ENCODE peak calls at places on chromosome 12, in ten cellular contexts. S is cardiac muscle cell; B is pancreas; L is HepG2; P is effector memory CD4-positive, alpha-beta T cell; Q is GM06990; V is aorta; N is psoas muscle; M is tibial nerve; I is thoracic aorta. X is an unnamed sample.

GRCh38 chr12:69239922-69240624 is 704 bp downstream of the CPSF6 start:
- DNase-seq in V (peak; percentile 71), N (peak; percentile 52), Q (peak; percentile 68), S (peak; percentile 68), L (no peak), B (peak; percentile 75), P (peak; percentile 35), I (no peak), M (peak; percentile 17), X (peak; percentile 54)

GRCh38 chr12:125172231-125172850 is 107.1 kb downstream of the AACS start:
- DNase-seq in N (no peak), P (no peak), S (peak; percentile 37), Q (no peak), I (no peak), M (no peak), V (no peak), B (no peak), L (no peak), X (no peak)

GRCh38 chr12:113040722-113041168 is 15.8 kb upstream of the DTX1 start:
- DNase-seq in V (peak; percentile 81), I (peak; percentile 38), L (peak; percentile 32), Q (no peak), P (no peak), N (peak; percentile 76), S (no peak), M (peak; percentile 54), B (no peak), X (peak; percentile 83)

GRCh38 chr12:25550186-25550585 is 2.9 kb downstream of the LMNTD1 start:
- DNase-seq in N (no peak), B (no peak), S (no peak), V (no peak), I (no peak), L (no peak), M (no peak), Q (no peak), P (no peak), X (no peak)

GRCh38 chr12:12612403-12612802 is 727 bp downstream of the CREBL2 start:
- DNase-seq in L (peak; percentile 82), Q (no peak), B (no peak), S (peak; percentile 63), V (no peak), M (no peak), N (no peak), P (peak; percentile 19), I (no peak), X (no peak)

GRCh38 chr12:42372154-42372791 is 46.3 kb downstream of the PPHLN1 start:
- DNase-seq in P (peak; percentile 3), V (no peak), Q (peak; percentile 28), L (peak; percentile 58), I (no peak), B (no peak), N (no peak), S (peak; percentile 65), M (no peak), X (no peak)

GRCh38 chr12:89390802-89391673 is 38.7 kb upstream of the DUSP6 start:
- DNase-seq in N (no peak), B (no peak), V (no peak), L (peak; percentile 90), I (no peak), M (no peak), S (no peak), Q (no peak), P (no peak), X (no peak)

GRCh38 chr12:81170072-81170471 is 92.2 kb downstream of the ACSS3 start:
- DNase-seq in P (no peak), I (no peak), Q (no peak), V (no peak), L (no peak), B (no peak), M (no peak), S (no peak), N (no peak), X (no peak)

GRCh38 chr12:106987846-106988245 is 900 bp upstream of the MTERF2 start:
- DNase-seq in L (no peak), M (no peak), B (no peak), V (no peak), S (no peak), Q (no peak), P (no peak), N (no peak), I (no peak), X (no peak)

GRCh38 chr12:64618953-64619590 is 8.8 kb downstream of the RASSF3 start:
- DNase-seq in B (no peak), P (no peak), Q (peak; percentile 58), N (no peak), V (no peak), I (no peak), M (no peak), L (no peak), S (no peak), X (no peak)

GRCh38 chr12:78439666-78440065 is 424.9 kb upstream of the SYT1 start:
- DNase-seq in S (no peak), Q (no peak), L (no peak), B (no peak), P (no peak), N (no peak), V (no peak), I (no peak), M (no peak), X (no peak)

GRCh38 chr12:119864591-119864990 is 12.5 kb downstream of the CIT start:
- DNase-seq in Q (no peak), I (no peak), V (no peak), M (no peak), N (no peak), B (no peak), L (no peak), P (no peak), S (no peak), X (no peak)

GRCh38 chr12:119870462-119870861 is 6.7 kb downstream of the CIT start:
- DNase-seq in N (no peak), B (no peak), Q (no peak), I (no peak), M (no peak), L (no peak), V (no peak), S (no peak), P (no peak), X (no peak)

GRCh38 chr12:119869720-119870119 is 7.4 kb downstream of the CIT start:
- DNase-seq in M (no peak), P (no peak), N (peak; percentile 23), L (no peak), S (no peak), B (no peak), V (peak; percentile 58), I (no peak), Q (no peak), X (no peak)

GRCh38 chr12:119868992-119869391 is 8.1 kb downstream of the CIT start:
- DNase-seq in V (no peak), I (no peak), M (no peak), S (no peak), P (no peak), L (no peak), B (no peak), Q (no peak), N (no peak), X (no peak)
- H3K36me3 ChIP-seq in V (no peaks in the 10 kb centered on the region), I (no peaks in the 10 kb centered on the region), M (no peaks in the 10 kb centered on the region), S (no peaks in the 10 kb centered on the region), P (no peaks in the 10 kb centered on the region), L (peaks cover 40% of the 10 kb centered on the region), B (no peaks in the 10 kb centered on the region), Q (peaks cover 4% of the 10 kb centered on the region), N (no peaks in the 10 kb centered on the region), X (peaks cover 3% of the 10 kb centered on the region)

GRCh38 chr12:105204127-105204526 is 31.8 kb downstream of the APPL2 start:
- DNase-seq in N (no peak), S (no peak), P (no peak), L (no peak), V (no peak), B (no peak), M (no peak), Q (no peak), I (no peak), X (no peak)
- H3K36me3 ChIP-seq in N (peaks cover 14% of the 10 kb centered on the region), S (peaks cover 16% of the 10 kb centered on the region), P (peaks cover 60% of the 10 kb centered on the region), L (peaks cover 37% of the 10 kb centered on the region), V (peaks cover 3% of the 10 kb centered on the region), B (peaks cover 32% of the 10 kb centered on the region), M (no peaks in the 10 kb centered on the region), Q (peaks cover 3% of the 10 kb centered on the region), I (peaks cover 62% of the 10 kb centered on the region), X (no peaks in the 10 kb centered on the region)

DNA sequence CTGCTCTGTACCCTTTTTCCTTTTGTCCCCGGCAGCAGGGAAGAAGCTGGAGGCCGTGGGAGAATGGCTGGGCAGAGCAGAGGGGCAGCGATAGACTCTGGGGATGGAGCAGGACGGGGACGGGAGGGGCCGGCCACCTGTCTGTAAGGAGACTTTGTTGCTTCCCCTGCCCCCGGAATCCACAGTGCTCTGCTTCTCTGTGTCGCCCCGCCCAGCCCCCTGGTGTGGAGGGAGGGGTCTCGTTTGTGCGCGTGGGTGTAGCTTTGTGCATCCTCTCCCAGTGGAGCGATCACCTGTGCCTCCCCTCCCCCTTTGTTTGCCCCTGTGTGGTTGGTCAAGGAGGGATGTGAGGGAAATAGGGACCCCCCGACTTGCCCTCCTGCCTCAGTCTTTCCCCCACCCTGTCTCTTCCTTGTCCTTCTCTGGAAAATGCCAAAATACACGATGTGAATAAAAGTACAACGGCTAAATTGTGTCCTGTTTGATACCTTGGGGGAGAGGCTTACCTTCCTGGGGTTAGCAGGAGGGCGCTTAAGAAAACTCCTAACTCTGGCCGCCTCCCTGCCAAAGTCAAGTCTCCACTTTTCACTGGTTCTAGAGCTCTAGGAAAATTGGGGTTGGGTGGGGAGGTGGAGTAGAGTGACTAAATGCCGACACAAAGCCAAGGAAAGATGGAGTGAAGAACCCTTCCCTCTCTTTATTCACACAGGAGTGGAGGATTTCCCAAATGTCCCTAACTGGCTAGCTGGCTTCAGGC is 990 bp upstream of the TPI1 start:
- DNase-seq in S (no peak), I (no peak), P (no peak), B (no peak), L (no peak), Q (no peak), M (no peak), V (no peak), N (no peak), X (no peak)
- H3K36me3 ChIP-seq in S (peaks cover 50% of the 10 kb centered on the region), I (peaks cover 41% of the 10 kb centered on the region), P (peaks cover 38% of the 10 kb centered on the region), B (no peaks in the 10 kb centered on the region), L (peaks cover 45% of the 10 kb centered on the region), Q (peaks cover 38% of the 10 kb centered on the region), M (no peaks in the 10 kb centered on the region), V (peaks cover 3% of the 10 kb centered on the region), N (peaks cover 7% of the 10 kb centered on the region), X (no peaks in the 10 kb centered on the region)

GRCh38 chr12:130957304-130957621 is 3.6 kb downstream of the ADGRD1 start:
- DNase-seq in M (no peak), Q (no peak), V (no peak), S (no peak), I (no peak), B (no peak), L (no peak), N (no peak), P (no peak), X (no peak)

GRCh38 chr12:130958557-130959140 is 4.9 kb downstream of the ADGRD1 start:
- DNase-seq in P (no peak), V (no peak), S (no peak), L (no peak), Q (no peak), N (no peak), B (no peak), M (no peak), I (no peak), X (no peak)

GRCh38 chr12:130955238-130955816 is 1.6 kb downstream of the ADGRD1 start:
- DNase-seq in M (no peak), B (no peak), V (no peak), N (peak; percentile 40), Q (no peak), I (no peak), S (peak; percentile 31), P (no peak), L (no peak), X (no peak)

GRCh38 chr12:130956009-130956408 is 2.3 kb downstream of the ADGRD1 start:
- DNase-seq in B (no peak), Q (no peak), S (no peak), P (no peak), L (no peak), I (no peak), V (no peak), M (no peak), N (no peak), X (no peak)

GRCh38 chr12:130956456-130957303 is 3.0 kb downstream of the ADGRD1 start:
- DNase-seq in P (no peak), I (no peak), N (no peak), B (no peak), L (no peak), S (no peak), M (no peak), V (no peak), Q (no peak), X (no peak)
- H3K36me3 ChIP-seq in P (no peaks in the 10 kb centered on the region), I (no peaks in the 10 kb centered on the region), N (no peaks in the 10 kb centered on the region), B (no peaks in the 10 kb centered on the region), L (no peaks in the 10 kb centered on the region), S (no peaks in the 10 kb centered on the region), M (no peaks in the 10 kb centered on the region), V (no peaks in the 10 kb centered on the region), Q (no peaks in the 10 kb centered on the region), X (no peaks in the 10 kb centered on the region)

X was measured in left lung.